ENCODE peak calls at places on chromosomes 2 and 18, in five cellular contexts. One of them, this sample, is unnamed.
A peak's percentile ranks its signal among the peaks of the same experiment; 100 is the strongest.

GRCh38 chr2:176147790-176148496 is 3.4 kb upstream of the HOXD4 start:
- DNase-seq in GM12878: no peak
- DNase-seq in A549: no peak
- DNase-seq in K562: no peak
- DNase-seq in H1: peak; percentile 54
- DNase-seq in this sample: no peak

GRCh38 chr2:67241453-67241852 is 155.7 kb upstream of the ETAA1 start:
- DNase-seq in GM12878: no peak
- DNase-seq in A549: no peak
- DNase-seq in K562: no peak
- DNase-seq in H1: no peak
- DNase-seq in this sample: no peak

GRCh38 chr2:32865399-32866068 is 81.2 kb upstream of the LTBP1 start:
- DNase-seq in GM12878: no peak
- DNase-seq in A549: peak; percentile 57
- DNase-seq in K562: no peak
- DNase-seq in H1: no peak
- DNase-seq in this sample: no peak

GRCh38 chr2:147756103-147756502 is 88.7 kb upstream of the ACVR2A start:
- DNase-seq in GM12878: no peak
- DNase-seq in A549: no peak
- DNase-seq in K562: no peak
- DNase-seq in H1: no peak
- DNase-seq in this sample: no peak

GRCh38 chr2:172845008-172845670 is 109.5 kb downstream of the RAPGEF4 start:
- DNase-seq in GM12878: no peak
- DNase-seq in A549: no peak
- DNase-seq in K562: no peak
- DNase-seq in H1: no peak
- DNase-seq in this sample: no peak

GRCh38 chr2:241217320-241218031 is 29.0 kb downstream of the ANO7 start:
- DNase-seq in GM12878: no peak
- DNase-seq in A549: peak; percentile 82
- DNase-seq in K562: peak; percentile 88
- DNase-seq in H1: peak; percentile 80
- DNase-seq in this sample: peak; percentile 80

GRCh38 chr2:76861708-76862107 is 660.5 kb downstream of the LRRTM4 start:
- DNase-seq in GM12878: peak; percentile 16
- DNase-seq in A549: no peak
- DNase-seq in K562: no peak
- DNase-seq in H1: no peak
- DNase-seq in this sample: no peak

GRCh38 chr2:28643324-28643723 is 108.3 kb upstream of the PPP1CB start:
- DNase-seq in GM12878: no peak
- DNase-seq in A549: no peak
- DNase-seq in K562: no peak
- DNase-seq in H1: no peak
- DNase-seq in this sample: peak; percentile 66

GRCh38 chr2:159195719-159196118 is 90.8 kb downstream of the WDSUB1 start:
- DNase-seq in GM12878: no peak
- DNase-seq in A549: no peak
- DNase-seq in K562: no peak
- DNase-seq in H1: no peak
- DNase-seq in this sample: no peak

GRCh38 chr2:128551435-128551834 is 232.8 kb upstream of the HS6ST1 start:
- DNase-seq in GM12878: no peak
- DNase-seq in A549: no peak
- DNase-seq in K562: no peak
- DNase-seq in H1: no peak
- DNase-seq in this sample: no peak

GRCh38 chr2:187215576-187216240 is 232.3 kb downstream of the CALCRL start:
- DNase-seq in GM12878: no peak
- DNase-seq in A549: no peak
- DNase-seq in K562: no peak
- DNase-seq in H1: no peak
- DNase-seq in this sample: no peak

GRCh38 chr2:86787701-86788100 is 3.0 kb downstream of the CD8A start:
- DNase-seq in GM12878: no peak
- DNase-seq in A549: peak; percentile 16
- DNase-seq in K562: no peak
- DNase-seq in H1: no peak
- DNase-seq in this sample: no peak

GRCh38 chr2:31319391-31320175 is 85.6 kb downstream of the EHD3 start:
- DNase-seq in GM12878: peak; percentile 32
- DNase-seq in A549: no peak
- DNase-seq in K562: no peak
- DNase-seq in H1: no peak
- DNase-seq in this sample: no peak

GRCh38 chr2:60516383-60516811 is 37.1 kb downstream of the BCL11A start:
- DNase-seq in GM12878: no peak
- DNase-seq in A549: peak; percentile 12
- DNase-seq in K562: no peak
- DNase-seq in H1: peak; percentile 34
- DNase-seq in this sample: no peak

GRCh38 chr2:238728322-238729260 is 119.3 kb upstream of the TWIST2 start:
- DNase-seq in GM12878: no peak
- DNase-seq in A549: no peak
- DNase-seq in K562: no peak
- DNase-seq in H1: no peak
- DNase-seq in this sample: no peak

GRCh38 chr2:160140001-160140400 is 60.1 kb downstream of the ITGB6 start:
- DNase-seq in GM12878: no peak
- DNase-seq in A549: no peak
- DNase-seq in K562: no peak
- DNase-seq in H1: no peak
- DNase-seq in this sample: no peak

GRCh38 chr2:15389326-15389700 is 171.8 kb downstream of the NBAS start:
- DNase-seq in GM12878: no peak
- DNase-seq in A549: no peak
- DNase-seq in K562: no peak
- DNase-seq in H1: no peak
- DNase-seq in this sample: no peak

GRCh38 chr2:15388406-15389325 is 172.5 kb downstream of the NBAS start:
- DNase-seq in GM12878: no peak
- DNase-seq in A549: no peak
- DNase-seq in K562: no peak
- DNase-seq in H1: no peak
- DNase-seq in this sample: peak; percentile 5

DNA sequence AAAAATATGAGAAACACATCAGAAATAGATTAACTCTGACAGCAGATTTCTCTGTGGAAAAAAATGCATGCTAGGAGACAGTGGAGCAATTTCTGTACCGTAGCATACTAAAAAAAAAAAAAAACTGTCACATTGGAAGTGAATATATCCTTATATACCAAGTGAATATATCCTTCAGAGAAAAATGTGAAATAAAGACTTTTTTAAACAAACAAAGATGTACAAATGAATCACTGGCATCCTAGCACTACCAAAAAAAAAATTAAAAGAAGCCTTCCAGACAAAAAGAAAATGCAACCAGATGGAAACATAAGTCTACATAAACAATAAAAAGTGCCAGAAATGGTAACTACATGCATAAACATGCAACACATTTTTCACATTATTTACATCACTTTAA is 169.4 kb downstream of the NBAS start:
- DNase-seq in GM12878: no peak
- DNase-seq in A549: no peak
- DNase-seq in K562: no peak
- DNase-seq in H1: no peak
- DNase-seq in this sample: no peak
- TF ChIP-seq HDAC2 in GM12878: no peak
- TF ChIP-seq HDAC2 in A549: no peak
- TF ChIP-seq HDAC2 in K562: no peak
- TF ChIP-seq HDAC2 in H1: no peak
- TF ChIP-seq HDAC2 in this sample: no peak

DNA sequence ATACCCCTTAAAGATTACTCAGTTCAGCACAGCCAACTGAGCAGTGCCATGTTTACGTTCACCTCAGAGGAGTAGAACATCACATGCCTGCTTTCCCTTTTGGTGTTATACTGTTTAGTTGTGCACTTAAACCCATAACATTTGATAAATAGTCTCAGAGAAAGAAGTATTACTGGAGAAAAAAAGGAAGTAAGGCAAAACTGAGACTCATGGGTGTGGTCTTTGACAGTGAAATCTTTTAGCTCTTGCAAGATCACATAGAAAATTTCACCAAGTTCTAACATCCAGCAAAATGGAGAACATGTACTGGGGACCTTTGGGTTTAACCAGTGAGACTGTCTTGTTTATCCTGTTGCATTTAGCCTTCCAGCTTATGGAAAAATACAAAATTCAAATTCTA is 5.6 kb downstream of the TANK start:
- DNase-seq in GM12878: no peak
- DNase-seq in A549: no peak
- DNase-seq in K562: no peak
- DNase-seq in H1: no peak
- DNase-seq in this sample: no peak
- TF ChIP-seq HDAC2 in GM12878: no peak
- TF ChIP-seq HDAC2 in A549: no peak
- TF ChIP-seq HDAC2 in K562: no peak
- TF ChIP-seq HDAC2 in H1: no peak
- TF ChIP-seq HDAC2 in this sample: no peak

DNA sequence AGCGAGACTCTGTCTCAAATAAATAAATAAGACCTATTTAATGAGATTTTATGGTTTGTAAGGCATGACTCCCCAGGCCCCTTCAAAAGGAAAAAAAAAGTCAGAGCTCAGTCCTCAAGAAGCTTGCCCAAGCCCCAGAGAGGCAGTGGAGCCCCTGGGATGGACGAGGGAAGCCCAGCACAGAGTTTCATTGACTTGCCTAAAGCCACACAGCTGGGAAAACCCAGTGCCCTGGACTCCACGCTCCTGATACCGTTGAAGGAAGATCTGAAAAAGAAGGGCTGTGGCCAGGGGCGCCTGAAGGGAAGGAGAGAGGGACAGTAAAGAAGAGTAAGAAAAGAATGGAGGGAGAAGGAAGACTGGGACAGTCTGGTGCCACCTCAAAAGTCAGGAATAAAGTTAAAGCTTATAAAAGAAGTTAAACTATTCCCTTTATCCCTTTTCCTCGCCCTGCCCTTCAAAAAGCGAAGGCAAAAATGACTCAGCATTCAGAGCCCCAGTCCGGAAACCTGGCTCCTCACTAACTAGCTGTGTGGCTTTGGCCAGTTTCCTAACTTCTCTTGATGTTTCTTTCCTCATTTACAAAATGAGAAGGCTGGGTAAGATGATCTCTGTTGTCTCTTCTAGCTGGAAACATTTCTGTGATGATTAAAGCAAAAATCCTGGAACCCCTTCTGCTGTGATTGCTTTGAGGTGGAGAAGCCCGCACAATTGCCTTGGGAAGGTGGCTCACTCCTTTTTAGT is 46.7 kb downstream of the LYPD1 start:
- DNase-seq in GM12878: no peak
- DNase-seq in A549: no peak
- DNase-seq in K562: no peak
- DNase-seq in H1: no peak
- DNase-seq in this sample: no peak
- TF ChIP-seq HDAC2 in GM12878: no peak
- TF ChIP-seq HDAC2 in A549: no peak
- TF ChIP-seq HDAC2 in K562: no peak
- TF ChIP-seq HDAC2 in H1: no peak
- TF ChIP-seq HDAC2 in this sample: no peak

GRCh38 chr18:48875942-48876511 is 74.7 kb downstream of the SMAD7 start:
- DNase-seq in GM12878: no peak
- DNase-seq in A549: peak; percentile 31
- DNase-seq in K562: no peak
- DNase-seq in H1: no peak
- DNase-seq in this sample: peak; percentile 69
- TF ChIP-seq HDAC2 in GM12878: no peak
- TF ChIP-seq HDAC2 in A549: no peak
- TF ChIP-seq HDAC2 in K562: no peak
- TF ChIP-seq HDAC2 in H1: no peak
- TF ChIP-seq HDAC2 in this sample: no peak